ENCODE peak calls at places on chromosomes 5 and 9, in seven cellular contexts. One of them, this sample, is unnamed.

GRCh38 chr9:35728041-35728971 is 3.7 kb downstream of the TLN1 start:
- DNase-seq in OCI-LY7: peak
- DNase-seq in heart left ventricle: peak
- DNase-seq in LNCaP clone FGC: no peak
- DNase-seq in mammary epithelial cell: peak
- DNase-seq in Caco-2: peak
- DNase-seq in tibial artery: peak
- DNase-seq in this sample: peak

GRCh38 chr5:32805966-32806626 is 95.0 kb downstream of the NPR3 start:
- DNase-seq in OCI-LY7: no peak
- DNase-seq in heart left ventricle: no peak
- DNase-seq in LNCaP clone FGC: no peak
- DNase-seq in mammary epithelial cell: peak
- DNase-seq in Caco-2: no peak
- DNase-seq in tibial artery: no peak
- DNase-seq in this sample: peak

GRCh38 chr5:142821733-142822487 is 51.7 kb downstream of the ARHGAP26 start:
- DNase-seq in OCI-LY7: no peak
- DNase-seq in heart left ventricle: no peak
- DNase-seq in LNCaP clone FGC: no peak
- DNase-seq in mammary epithelial cell: peak
- DNase-seq in Caco-2: peak
- DNase-seq in tibial artery: no peak
- DNase-seq in this sample: peak

GRCh38 chr5:177094224-177095087 is 7.7 kb downstream of the FGFR4 start:
- DNase-seq in OCI-LY7: no peak
- DNase-seq in heart left ventricle: peak
- DNase-seq in LNCaP clone FGC: no peak
- DNase-seq in mammary epithelial cell: no peak
- DNase-seq in Caco-2: peak
- DNase-seq in tibial artery: no peak
- DNase-seq in this sample: no peak

GRCh38 chr5:158410976-158411375 is 552.0 kb upstream of the CLINT1 start:
- DNase-seq in OCI-LY7: no peak
- DNase-seq in heart left ventricle: no peak
- DNase-seq in LNCaP clone FGC: no peak
- DNase-seq in mammary epithelial cell: no peak
- DNase-seq in Caco-2: no peak
- DNase-seq in tibial artery: no peak
- DNase-seq in this sample: peak

GRCh38 chr5:174167080-174167910 is 121.8 kb downstream of the NSG2 start:
- DNase-seq in OCI-LY7: no peak
- DNase-seq in heart left ventricle: no peak
- DNase-seq in LNCaP clone FGC: no peak
- DNase-seq in mammary epithelial cell: no peak
- DNase-seq in Caco-2: no peak
- DNase-seq in tibial artery: peak
- DNase-seq in this sample: no peak

GRCh38 chr5:135886136-135886535 is 9.5 kb downstream of the IL9 start:
- DNase-seq in OCI-LY7: no peak
- DNase-seq in heart left ventricle: no peak
- DNase-seq in LNCaP clone FGC: no peak
- DNase-seq in mammary epithelial cell: no peak
- DNase-seq in Caco-2: no peak
- DNase-seq in tibial artery: no peak
- DNase-seq in this sample: no peak

GRCh38 chr5:142896325-142897007 is 126.3 kb downstream of the ARHGAP26 start:
- DNase-seq in OCI-LY7: no peak
- DNase-seq in heart left ventricle: no peak
- DNase-seq in LNCaP clone FGC: no peak
- DNase-seq in mammary epithelial cell: peak
- DNase-seq in Caco-2: no peak
- DNase-seq in tibial artery: no peak
- DNase-seq in this sample: no peak

GRCh38 chr5:144549580-144549979 is 378.9 kb downstream of the KCTD16 start:
- DNase-seq in OCI-LY7: no peak
- DNase-seq in heart left ventricle: no peak
- DNase-seq in LNCaP clone FGC: peak
- DNase-seq in mammary epithelial cell: no peak
- DNase-seq in Caco-2: no peak
- DNase-seq in tibial artery: no peak
- DNase-seq in this sample: no peak

GRCh38 chr5:62722360-62722759 is 143.7 kb downstream of the LRRC70 start:
- DNase-seq in OCI-LY7: no peak
- DNase-seq in heart left ventricle: no peak
- DNase-seq in LNCaP clone FGC: no peak
- DNase-seq in mammary epithelial cell: no peak
- DNase-seq in Caco-2: peak
- DNase-seq in tibial artery: no peak
- DNase-seq in this sample: no peak

GRCh38 chr5:123438244-123438643 is 15.0 kb upstream of the CEP120 start:
- DNase-seq in OCI-LY7: no peak
- DNase-seq in heart left ventricle: no peak
- DNase-seq in LNCaP clone FGC: no peak
- DNase-seq in mammary epithelial cell: no peak
- DNase-seq in Caco-2: no peak
- DNase-seq in tibial artery: no peak
- DNase-seq in this sample: no peak

GRCh38 chr5:176521699-176522263 is 15.4 kb downstream of the RNF44 start:
- DNase-seq in OCI-LY7: no peak
- DNase-seq in heart left ventricle: no peak
- DNase-seq in LNCaP clone FGC: no peak
- DNase-seq in mammary epithelial cell: no peak
- DNase-seq in Caco-2: no peak
- DNase-seq in tibial artery: no peak
- DNase-seq in this sample: no peak

GRCh38 chr5:79020861-79021561 is 35.9 kb upstream of the ARSB start:
- DNase-seq in OCI-LY7: peak
- DNase-seq in heart left ventricle: peak
- DNase-seq in LNCaP clone FGC: peak
- DNase-seq in mammary epithelial cell: peak
- DNase-seq in Caco-2: peak
- DNase-seq in tibial artery: peak
- DNase-seq in this sample: peak

GRCh38 chr9:15272377-15272928 is 34.6 kb downstream of the TTC39B start:
- DNase-seq in OCI-LY7: no peak
- DNase-seq in heart left ventricle: no peak
- DNase-seq in LNCaP clone FGC: no peak
- DNase-seq in mammary epithelial cell: no peak
- DNase-seq in Caco-2: no peak
- DNase-seq in tibial artery: no peak
- DNase-seq in this sample: no peak

DNA sequence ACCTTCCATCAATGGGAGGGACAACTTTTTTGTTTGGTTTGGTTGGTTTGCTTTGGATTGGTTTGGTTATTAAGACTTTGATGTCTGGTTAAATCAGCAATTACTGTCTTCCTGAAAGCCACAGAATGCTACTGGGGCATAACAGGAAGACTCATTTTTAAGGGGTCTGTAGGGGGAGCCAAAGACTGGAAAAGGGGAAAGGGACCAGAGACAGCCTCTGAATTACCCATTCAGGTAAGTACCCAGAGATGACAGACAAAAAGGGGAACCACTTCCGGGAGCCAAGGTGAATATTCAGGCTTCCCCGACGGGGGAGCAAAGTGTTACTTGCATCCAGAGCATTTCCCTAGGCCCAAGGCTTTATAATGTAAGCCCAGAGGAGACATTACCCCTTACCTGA is 4.6 kb upstream of the FEM1C start:
- DNase-seq in OCI-LY7: peak
- DNase-seq in heart left ventricle: no peak
- DNase-seq in LNCaP clone FGC: no peak
- DNase-seq in mammary epithelial cell: no peak
- DNase-seq in Caco-2: peak
- DNase-seq in tibial artery: no peak
- DNase-seq in this sample: no peak
- TF ChIP-seq CTCF in OCI-LY7: peak
- TF ChIP-seq CTCF in heart left ventricle: no peak
- TF ChIP-seq CTCF in LNCaP clone FGC: no peak
- TF ChIP-seq CTCF in mammary epithelial cell: peak
- TF ChIP-seq CTCF in Caco-2: no peak
- TF ChIP-seq CTCF in tibial artery: no peak
- TF ChIP-seq CTCF in this sample: peak

GRCh38 chr5:119333421-119333851 is 22.4 kb upstream of the TNFAIP8 start:
- DNase-seq in OCI-LY7: no peak
- DNase-seq in heart left ventricle: no peak
- DNase-seq in LNCaP clone FGC: no peak
- DNase-seq in mammary epithelial cell: peak
- DNase-seq in Caco-2: no peak
- DNase-seq in tibial artery: no peak
- DNase-seq in this sample: no peak
- H3K4me3 ChIP-seq in OCI-LY7: peak
- H3K4me3 ChIP-seq in heart left ventricle: no peak
- H3K4me3 ChIP-seq in LNCaP clone FGC: no peak
- H3K4me3 ChIP-seq in mammary epithelial cell: no peak
- H3K4me3 ChIP-seq in Caco-2: no peak
- H3K4me3 ChIP-seq in tibial artery: no peak
- H3K4me3 ChIP-seq in this sample: no peak

DNA sequence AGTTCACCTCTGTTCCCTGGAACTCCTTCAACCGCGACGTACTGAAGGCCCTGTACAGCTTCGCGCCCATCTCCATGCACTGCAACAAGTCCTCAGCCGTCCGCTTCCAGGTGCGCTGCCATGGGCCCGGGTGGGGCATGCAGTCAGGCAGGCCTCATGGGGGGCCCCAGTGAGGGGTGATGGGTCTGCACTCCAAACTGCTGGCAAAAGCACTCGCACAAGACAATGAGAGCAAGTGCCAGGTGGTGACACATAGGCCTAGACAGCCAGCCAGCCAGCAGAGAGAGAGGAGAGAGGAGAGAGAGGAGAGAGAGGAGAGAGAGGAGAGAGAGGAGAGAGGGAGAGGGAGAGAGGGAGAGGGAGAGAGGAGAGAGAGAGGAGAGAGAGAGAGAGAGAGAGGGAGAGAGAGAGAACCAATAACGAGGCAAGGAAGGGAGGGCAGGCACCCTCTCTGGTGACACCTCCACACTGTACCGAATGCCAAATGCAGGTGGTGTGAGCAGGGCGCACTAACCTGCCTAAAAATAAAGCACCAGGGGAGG is 21.0 kb downstream of the DBH start:
- DNase-seq in OCI-LY7: peak
- DNase-seq in heart left ventricle: no peak
- DNase-seq in LNCaP clone FGC: no peak
- DNase-seq in mammary epithelial cell: no peak
- DNase-seq in Caco-2: no peak
- DNase-seq in tibial artery: no peak
- DNase-seq in this sample: no peak
- TF ChIP-seq CTCF in OCI-LY7: no peak
- TF ChIP-seq CTCF in heart left ventricle: no peak
- TF ChIP-seq CTCF in LNCaP clone FGC: no peak
- TF ChIP-seq CTCF in mammary epithelial cell: no peak
- TF ChIP-seq CTCF in Caco-2: no peak
- TF ChIP-seq CTCF in tibial artery: no peak
- TF ChIP-seq CTCF in this sample: no peak

GRCh38 chr9:127715443-127716337 is at the start of the genes PTRH1 and TTC16:
- DNase-seq in OCI-LY7: peak
- DNase-seq in heart left ventricle: peak
- DNase-seq in LNCaP clone FGC: peak
- DNase-seq in mammary epithelial cell: peak
- DNase-seq in Caco-2: peak
- DNase-seq in tibial artery: peak
- DNase-seq in this sample: peak

GRCh38 chr9:127712851-127713250 is 2.6 kb downstream of the PTRH1 start:
- DNase-seq in OCI-LY7: no peak
- DNase-seq in heart left ventricle: no peak
- DNase-seq in LNCaP clone FGC: no peak
- DNase-seq in mammary epithelial cell: no peak
- DNase-seq in Caco-2: no peak
- DNase-seq in tibial artery: no peak
- DNase-seq in this sample: no peak

GRCh38 chr9:127714020-127714835 is 1.2 kb downstream of the PTRH1 start:
- DNase-seq in OCI-LY7: no peak
- DNase-seq in heart left ventricle: no peak
- DNase-seq in LNCaP clone FGC: no peak
- DNase-seq in mammary epithelial cell: no peak
- DNase-seq in Caco-2: no peak
- DNase-seq in tibial artery: no peak
- DNase-seq in this sample: no peak

GRCh38 chr9:127716412-127716811 is 533 bp downstream of the TTC16 start:
- DNase-seq in OCI-LY7: no peak
- DNase-seq in heart left ventricle: no peak
- DNase-seq in LNCaP clone FGC: no peak
- DNase-seq in mammary epithelial cell: no peak
- DNase-seq in Caco-2: no peak
- DNase-seq in tibial artery: no peak
- DNase-seq in this sample: no peak

GRCh38 chr9:127714916-127715442 is 484 bp downstream of the PTRH1 start:
- DNase-seq in OCI-LY7: no peak
- DNase-seq in heart left ventricle: no peak
- DNase-seq in LNCaP clone FGC: no peak
- DNase-seq in mammary epithelial cell: peak
- DNase-seq in Caco-2: peak
- DNase-seq in tibial artery: no peak
- DNase-seq in this sample: no peak
- H3K4me3 ChIP-seq in OCI-LY7: peak
- H3K4me3 ChIP-seq in heart left ventricle: peak
- H3K4me3 ChIP-seq in LNCaP clone FGC: peak
- H3K4me3 ChIP-seq in mammary epithelial cell: peak
- H3K4me3 ChIP-seq in Caco-2: peak
- H3K4me3 ChIP-seq in tibial artery: peak
- H3K4me3 ChIP-seq in this sample: peak

GRCh38 chr5:100518377-100518776 is 16.8 kb upstream of the FAM174A start:
- DNase-seq in OCI-LY7: no peak
- DNase-seq in heart left ventricle: no peak
- DNase-seq in LNCaP clone FGC: no peak
- DNase-seq in mammary epithelial cell: no peak
- DNase-seq in Caco-2: peak
- DNase-seq in tibial artery: no peak
- DNase-seq in this sample: no peak
- TF ChIP-seq CTCF in OCI-LY7: no peak
- TF ChIP-seq CTCF in heart left ventricle: no peak
- TF ChIP-seq CTCF in LNCaP clone FGC: peak
- TF ChIP-seq CTCF in mammary epithelial cell: no peak
- TF ChIP-seq CTCF in Caco-2: peak
- TF ChIP-seq CTCF in tibial artery: no peak
- TF ChIP-seq CTCF in this sample: no peak